ENCODE peak calls at places on chromosomes 6 and 20, in nine cellular contexts. E is hepatocyte, K is heart left ventricle, V is body of pancreas, Q is adrenal gland, B is upper lobe of left lung, J is esophagus squamous epithelium, O is lower lobe of right lung, C is AG04450. Y is an unnamed sample.

GRCh38 chr20:16942702-16943101 is 194.5 kb downstream of the OTOR start:
- DNase-seq in E (peak; percentile 46), K (no peak), V (no peak), Q (no peak), B (no peak), J (no peak), O (no peak), C (no peak), Y (no peak)

GRCh38 chr6:84197708-84198107 is 29.7 kb downstream of the CEP162 start:
- DNase-seq in E (no peak), K (no peak), V (no peak), Q (no peak), B (no peak), J (no peak), O (no peak), C (no peak), Y (no peak)

GRCh38 chr20:64168381-64169088 is 4.3 kb downstream of the MYT1 start:
- DNase-seq in E (no peak), K (no peak), V (peak; percentile 27), Q (no peak), B (no peak), J (no peak), O (peak; percentile 24), C (no peak), Y (peak; percentile 82)

GRCh38 chr6:3324262-3324942 is 65.7 kb downstream of the PSMG4 start:
- DNase-seq in E (peak; percentile 51), K (peak; percentile 54), V (no peak), Q (peak; percentile 63), B (peak; percentile 47), J (no peak), O (no peak), C (peak; percentile 69), Y (no peak)

GRCh38 chr6:17365961-17366360 is 27.4 kb upstream of the CAP2 start:
- DNase-seq in E (no peak), K (no peak), V (no peak), Q (no peak), B (no peak), J (no peak), O (no peak), C (no peak), Y (no peak)

GRCh38 chr20:3696200-3696599 is 14.4 kb upstream of the ADAM33 start:
- DNase-seq in E (no peak), K (no peak), V (no peak), Q (no peak), B (no peak), J (no peak), O (no peak), C (no peak), Y (no peak)

GRCh38 chr6:52603000-52603795 is 26.3 kb upstream of the TRAM2 start:
- DNase-seq in E (peak; percentile 51), K (no peak), V (no peak), Q (no peak), B (no peak), J (no peak), O (no peak), C (no peak), Y (no peak)

GRCh38 chr6:100780648-100781047 is 100.5 kb downstream of the ASCC3 start:
- DNase-seq in E (no peak), K (no peak), V (no peak), Q (no peak), B (no peak), J (no peak), O (no peak), C (no peak), Y (no peak)

GRCh38 chr20:50285376-50286173 is 94.9 kb downstream of the CEBPB start:
- DNase-seq in E (no peak), K (no peak), V (no peak), Q (peak; percentile 69), B (no peak), J (no peak), O (no peak), C (no peak), Y (no peak)

GRCh38 chr6:80642452-80642851 is 536.0 kb downstream of the BCKDHB start:
- DNase-seq in E (no peak), K (no peak), V (no peak), Q (no peak), B (no peak), J (no peak), O (no peak), C (no peak), Y (no peak)

GRCh38 chr6:1463275-1463674 is 73.9 kb downstream of the FOXF2 start:
- DNase-seq in E (no peak), K (no peak), V (no peak), Q (no peak), B (no peak), J (no peak), O (no peak), C (no peak), Y (no peak)

GRCh38 chr6:157186785-157187181 is 136.5 kb downstream of the TMEM242 start:
- DNase-seq in E (no peak), K (no peak), V (no peak), Q (no peak), B (no peak), J (no peak), O (no peak), C (no peak), Y (no peak)

GRCh38 chr6:39314273-39314790 is at the start of gene KCNK17:
- DNase-seq in E (no peak), K (no peak), V (no peak), Q (no peak), B (no peak), J (no peak), O (no peak), C (no peak), Y (no peak)

GRCh38 chr6:41341580-41341979 is 6.2 kb downstream of the NCR2 start:
- DNase-seq in E (no peak), K (no peak), V (no peak), Q (no peak), B (no peak), J (no peak), O (no peak), C (no peak), Y (no peak)

GRCh38 chr6:149075616-149076354 is 241.7 kb upstream of the TAB2 start:
- DNase-seq in E (no peak), K (no peak), V (no peak), Q (no peak), B (no peak), J (no peak), O (no peak), C (no peak), Y (no peak)

GRCh38 chr20:916125-916799 is at the start of gene ANGPT4:
- DNase-seq in E (no peak), K (no peak), V (no peak), Q (no peak), B (no peak), J (no peak), O (no peak), C (no peak), Y (no peak)

GRCh38 chr20:36468149-36469000 is 72.9 kb upstream of the MYL9 start:
- DNase-seq in E (peak; percentile 35), K (no peak), V (peak; percentile 84), Q (no peak), B (no peak), J (no peak), O (no peak), C (no peak), Y (peak; percentile 28)
- H3K27ac ChIP-seq in E (peak overlapping the region; percentile 25), K (peak overlapping the region; percentile 8), V (peak overlapping the region; percentile 94), Q (peak overlapping the region; percentile 80), B (peak overlapping the region; percentile 96), J (peak overlapping the region; percentile 95), O (peak overlapping the region; percentile 54), C (no peak overlapping the region), Y (peak overlapping the region; percentile 73)

GRCh38 chr6:34689742-34690141 is 6.8 kb downstream of the ILRUN start:
- DNase-seq in E (no peak), K (no peak), V (no peak), Q (no peak), B (no peak), J (no peak), O (no peak), C (no peak), Y (no peak)
- TF ChIP-seq CTCF in E (no peak), K (no peak), V (no peak), Q (no peak), B (no peak), J (no peak), O (no peak), C (no peak), Y (no peak)

GRCh38 chr20:11691766-11692165 is 225.9 kb upstream of the BTBD3 start:
- DNase-seq in E (no peak), K (no peak), V (no peak), Q (no peak), B (no peak), J (no peak), O (no peak), C (no peak), Y (no peak)

GRCh38 chr20:11686900-11687543 is 230.7 kb upstream of the BTBD3 start:
- DNase-seq in E (peak; percentile 46), K (peak; percentile 15), V (peak; percentile 64), Q (peak; percentile 35), B (no peak), J (no peak), O (peak; percentile 34), C (no peak), Y (no peak)

GRCh38 chr20:11689262-11689661 is 228.4 kb upstream of the BTBD3 start:
- DNase-seq in E (no peak), K (no peak), V (no peak), Q (no peak), B (no peak), J (no peak), O (no peak), C (no peak), Y (no peak)

GRCh38 chr20:11686195-11686594 is 231.5 kb upstream of the BTBD3 start:
- DNase-seq in E (no peak), K (no peak), V (no peak), Q (no peak), B (no peak), J (no peak), O (no peak), C (no peak), Y (no peak)

DNA sequence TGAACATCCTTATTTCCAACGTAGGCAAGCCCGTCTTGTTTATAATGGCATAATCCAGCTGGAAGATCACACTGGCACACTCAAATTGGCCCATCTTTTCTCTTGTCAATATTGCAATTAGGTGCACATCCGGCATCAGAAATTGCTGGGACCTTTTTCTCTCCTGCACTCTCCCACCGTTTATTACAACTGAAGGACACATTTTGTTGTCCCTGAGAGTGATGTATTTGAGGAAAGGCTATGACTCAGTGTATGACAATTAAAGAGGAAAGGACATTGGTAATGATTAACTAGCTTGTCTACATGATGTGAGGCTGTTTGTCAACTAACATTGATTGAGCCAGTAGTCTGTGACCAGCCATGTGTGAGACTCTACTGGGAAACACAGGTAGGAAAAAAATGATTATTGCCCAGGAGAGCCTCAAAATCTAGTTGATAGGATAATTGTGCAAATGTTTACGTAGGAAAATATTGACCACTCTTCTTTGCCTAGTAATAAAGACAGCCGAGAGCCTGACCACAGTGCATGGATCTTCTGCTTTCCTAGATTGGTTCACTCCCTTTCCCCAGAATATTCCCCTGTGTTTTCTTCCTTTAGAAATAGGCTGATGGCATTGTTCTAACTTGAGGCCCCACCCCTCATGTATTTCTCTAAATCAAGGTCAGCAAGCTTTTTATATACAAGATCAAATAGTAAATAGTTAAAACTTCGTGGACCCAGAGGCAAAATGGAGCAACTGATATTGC is 230.0 kb upstream of the BTBD3 start:
- DNase-seq in E (peak; percentile 69), K (no peak), V (peak; percentile 36), Q (no peak), B (no peak), J (no peak), O (no peak), C (no peak), Y (no peak)
- H3K27ac ChIP-seq in E (peak overlapping the region; percentile 82), K (no peak overlapping the region), V (peak overlapping the region; percentile 69), Q (no peak overlapping the region), B (no peak overlapping the region), J (no peak overlapping the region), O (no peak overlapping the region), C (no peak overlapping the region), Y (no peak overlapping the region)

GRCh38 chr6:105537981-105538578 is 135.2 kb upstream of the PREP start:
- DNase-seq in E (no peak), K (no peak), V (no peak), Q (no peak), B (no peak), J (no peak), O (no peak), C (no peak), Y (no peak)
- TF ChIP-seq CTCF in E (no peak), K (no peak), V (no peak), Q (no peak), B (no peak), J (no peak), O (no peak), C (no peak), Y (no peak)